ENCODE peak calls at places on chromosomes 2 and 18, in five cellular contexts. R, F, Z, P and G are unnamed samples.
A peak's percentile ranks its signal among the peaks of the same experiment; 100 is the strongest.

GRCh38 chr2:232779935-232780334 is 3.6 kb upstream of the KCNJ13 start:
- DNase-seq in R (no peak), F (no peak), Z (no peak), P (peak; percentile 30), G (no peak)

GRCh38 chr18:54961868-54962267 is 2.6 kb upstream of the CCDC68 start:
- DNase-seq in R (no peak), F (no peak), Z (no peak), P (no peak), G (no peak)

GRCh38 chr2:239178484-239178883 is 222.3 kb downstream of the HDAC4 start:
- DNase-seq in R (no peak), F (no peak), Z (peak; percentile 10), P (no peak), G (peak; percentile 54)

GRCh38 chr2:12284487-12284886 is 432.2 kb upstream of the TRIB2 start:
- DNase-seq in R (no peak), F (no peak), Z (no peak), P (no peak), G (no peak)

GRCh38 chr2:55232863-55233657 is 572 bp downstream of the RPS27A start:
- DNase-seq in R (peak; percentile 77), F (peak; percentile 55), Z (peak; percentile 48), P (peak; percentile 6), G (peak; percentile 78)

GRCh38 chr18:74115046-74115445 is 32.6 kb downstream of the FBXO15 start:
- DNase-seq in R (no peak), F (no peak), Z (no peak), P (no peak), G (no peak)

GRCh38 chr2:126720647-126721046 is 64.7 kb downstream of the GYPC start:
- DNase-seq in R (peak; percentile 38), F (no peak), Z (no peak), P (no peak), G (no peak)

GRCh38 chr2:237149425-237149824 is 63.7 kb downstream of the COPS8 start:
- DNase-seq in R (no peak), F (no peak), Z (no peak), P (no peak), G (no peak)

GRCh38 chr2:238139141-238139840 is 823 bp downstream of the KLHL30 start:
- DNase-seq in R (peak; percentile 62), F (no peak), Z (peak; percentile 82), P (no peak), G (no peak)

GRCh38 chr2:102336502-102336945 is 19.1 kb upstream of the IL18R1 start:
- DNase-seq in R (no peak), F (no peak), Z (no peak), P (no peak), G (no peak)

GRCh38 chr2:222794585-222795579 is 66.0 kb upstream of the ACSL3 start:
- DNase-seq in R (no peak), F (no peak), Z (no peak), P (no peak), G (no peak)

GRCh38 chr2:212863185-212863588 is 288.2 kb downstream of the IKZF2 start:
- DNase-seq in R (peak; percentile 48), F (no peak), Z (peak; percentile 79), P (no peak), G (no peak)

GRCh38 chr2:74399785-74400184 is 19.7 kb upstream of the DCTN1 start:
- DNase-seq in R (no peak), F (no peak), Z (no peak), P (no peak), G (no peak)

GRCh38 chr2:149733936-149734685 is 146.5 kb upstream of the MMADHC start:
- DNase-seq in R (no peak), F (no peak), Z (no peak), P (no peak), G (no peak)

GRCh38 chr2:183606022-183606717 is 481.9 kb downstream of the NUP35 start:
- DNase-seq in R (no peak), F (no peak), Z (no peak), P (no peak), G (no peak)

GRCh38 chr2:121287146-121287798 is 2.3 kb upstream of the TFCP2L1 start:
- DNase-seq in R (no peak), F (no peak), Z (no peak), P (peak; percentile 62), G (no peak)

GRCh38 chr2:40367652-40368051 is 84.2 kb downstream of the SLC8A1 start:
- DNase-seq in R (no peak), F (no peak), Z (no peak), P (no peak), G (no peak)

GRCh38 chr2:132583666-132584360 is 86.2 kb downstream of the LYPD1 start:
- DNase-seq in R (no peak), F (no peak), Z (peak; percentile 57), P (no peak), G (no peak)

GRCh38 chr2:27093430-27094352 is 7.1 kb downstream of the KHK start:
- DNase-seq in R (no peak), F (no peak), Z (no peak), P (no peak), G (no peak)

GRCh38 chr2:160415991-160416390 is 77.6 kb downstream of the RBMS1 start:
- DNase-seq in R (no peak), F (no peak), Z (no peak), P (no peak), G (no peak)

GRCh38 chr2:15169326-15170038 is 391.7 kb downstream of the NBAS start:
- DNase-seq in R (peak; percentile 35), F (no peak), Z (no peak), P (no peak), G (no peak)

GRCh38 chr2:36562245-36562644 is 35.7 kb downstream of the FEZ2 start:
- DNase-seq in R (no peak), F (no peak), Z (no peak), P (peak; percentile 25), G (no peak)

GRCh38 chr18:59742325-59743111 is 45.3 kb upstream of the CCBE1 start:
- DNase-seq in R (no peak), F (no peak), Z (no peak), P (no peak), G (no peak)

GRCh38 chr2:62996534-62997186 is 54.0 kb upstream of the OTX1 start:
- DNase-seq in R (no peak), F (no peak), Z (no peak), P (no peak), G (no peak)

GRCh38 chr2:219000569-219000960 is 7.3 kb upstream of the CRYBA2 start:
- DNase-seq in R (no peak), F (no peak), Z (peak; percentile 67), P (no peak), G (no peak)